ENCODE peak calls at places on chromosomes 3 and 15, in four cellular contexts. B is GM12878, J is HepG2, L is K562. S is an unnamed sample.

GRCh38 chr3:120348981-120349818 is at the start of gene LRRC58:
- DNase-seq in B (peak; percentile 56), J (peak; percentile 81), L (peak; percentile 80), S (peak; percentile 82)

GRCh38 chr3:159765025-159765859 is 223.4 kb upstream of the IL12A start:
- DNase-seq in B (no peak), J (no peak), L (no peak), S (peak; percentile 86)

GRCh38 chr3:9934235-9934621 is 594 bp downstream of the CRELD1 start:
- DNase-seq in B (no peak), J (no peak), L (peak; percentile 61), S (no peak)

GRCh38 chr3:132972333-132972732 is 65.9 kb upstream of the TMEM108 start:
- DNase-seq in B (no peak), J (no peak), L (no peak), S (no peak)

GRCh38 chr3:55491296-55491816 is 4.2 kb upstream of the WNT5A start:
- DNase-seq in B (no peak), J (no peak), L (no peak), S (no peak)

GRCh38 chr3:119403201-119403600 is 60.2 kb downstream of the TMEM39A start:
- DNase-seq in B (no peak), J (no peak), L (no peak), S (no peak)

GRCh38 chr3:127042634-127043033 is 59.7 kb downstream of the PLXNA1 start:
- DNase-seq in B (no peak), J (no peak), L (no peak), S (no peak)

GRCh38 chr15:26235148-26235769 is 372.1 kb upstream of the ATP10A start:
- DNase-seq in B (no peak), J (no peak), L (no peak), S (no peak)

GRCh38 chr15:95259965-95260364 is 1028.6 kb downstream of the MCTP2 start:
- DNase-seq in B (no peak), J (no peak), L (peak; percentile 35), S (no peak)

GRCh38 chr3:193347507-193348501 is 30.7 kb downstream of the ATP13A5 start:
- DNase-seq in B (no peak), J (no peak), L (no peak), S (no peak)

GRCh38 chr3:185820973-185821758 is 3.7 kb downstream of the IGF2BP2 start:
- DNase-seq in B (no peak), J (peak; percentile 53), L (no peak), S (peak; percentile 47)

GRCh38 chr3:45628746-45629145 is 34.2 kb downstream of the LIMD1 start:
- DNase-seq in B (no peak), J (no peak), L (no peak), S (no peak)
- TF ChIP-seq CHD4 in B (no peak), J (no peak), L (no peak), S (no peak)

GRCh38 chr15:58626378-58626777 is 123.1 kb downstream of the ADAM10 start:
- DNase-seq in B (no peak), J (peak; percentile 57), L (no peak), S (no peak)

GRCh38 chr15:58629625-58630024 is 119.9 kb downstream of the ADAM10 start:
- DNase-seq in B (no peak), J (no peak), L (no peak), S (no peak)

GRCh38 chr15:58627706-58628105 is 121.8 kb downstream of the ADAM10 start:
- DNase-seq in B (no peak), J (no peak), L (no peak), S (no peak)

GRCh38 chr15:58627046-58627445 is 122.5 kb downstream of the ADAM10 start:
- DNase-seq in B (no peak), J (no peak), L (no peak), S (no peak)

GRCh38 chr15:58628206-58629057 is 121.1 kb downstream of the ADAM10 start:
- DNase-seq in B (peak; percentile 9), J (no peak), L (no peak), S (no peak)
- TF ChIP-seq USF2 in B (no peak), J (no peak), L (no peak), S (no peak)

GRCh38 chr15:78090422-78090821 is 1.9 kb upstream of the SH2D7 start:
- DNase-seq in B (no peak), J (no peak), L (no peak), S (no peak)
- TF ChIP-seq CHD4 in B (no peak), J (no peak), L (no peak), S (no peak)

GRCh38 chr3:179452872-179453271 is 1.6 kb upstream of the GNB4 start:
- DNase-seq in B (no peak), J (no peak), L (no peak), S (no peak)

GRCh38 chr3:179451335-179452165 is at the start of gene GNB4:
- DNase-seq in B (no peak), J (no peak), L (peak; percentile 82), S (peak; percentile 75)

GRCh38 chr3:179453967-179454366 is 2.7 kb upstream of the GNB4 start:
- DNase-seq in B (no peak), J (no peak), L (no peak), S (no peak)

GRCh38 chr3:179450901-179451334 is 352 bp downstream of the GNB4 start:
- DNase-seq in B (no peak), J (no peak), L (peak; percentile 65), S (peak; percentile 8)

GRCh38 chr3:179452166-179452544 is 885 bp upstream of the GNB4 start:
- DNase-seq in B (no peak), J (no peak), L (no peak), S (no peak)
- TF ChIP-seq USF2 in B (no peak), J (no peak), L (no peak), S (no peak)

DNA sequence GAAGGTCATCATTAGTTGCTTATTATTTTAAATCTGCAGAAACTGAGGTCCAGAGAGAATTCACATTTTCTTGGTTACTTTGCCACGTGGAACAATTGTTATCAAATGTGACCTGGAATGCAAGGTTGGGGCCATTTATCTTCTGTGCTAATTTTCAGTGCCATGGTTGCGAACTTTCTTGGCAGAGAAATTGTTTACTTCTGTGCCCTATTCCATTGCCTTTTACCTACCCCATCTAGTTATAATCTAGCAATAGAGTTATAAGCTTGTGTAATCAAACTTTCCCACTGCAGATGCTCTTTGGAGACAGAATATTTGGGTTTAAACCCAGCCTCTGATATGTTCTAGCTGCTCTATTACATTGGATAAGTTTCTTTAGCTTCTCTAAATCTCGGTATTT is 242.9 kb downstream of the LPP start:
- DNase-seq in B (no peak), J (no peak), L (no peak), S (no peak)
- TF ChIP-seq CHD4 in B (no peak), J (no peak), L (no peak), S (no peak)

GRCh38 chr3:78642471-78642870 is 1125.3 kb downstream of the ROBO1 start:
- DNase-seq in B (no peak), J (no peak), L (no peak), S (no peak)

GRCh38 chr3:78644847-78645246 is 1123.0 kb downstream of the ROBO1 start:
- DNase-seq in B (no peak), J (no peak), L (no peak), S (no peak)

GRCh38 chr3:78647735-78648134 is 1120.1 kb downstream of the ROBO1 start:
- DNase-seq in B (no peak), J (no peak), L (no peak), S (no peak)

GRCh38 chr3:78641703-78642102 is 1126.1 kb downstream of the ROBO1 start:
- DNase-seq in B (no peak), J (no peak), L (no peak), S (no peak)

DNA sequence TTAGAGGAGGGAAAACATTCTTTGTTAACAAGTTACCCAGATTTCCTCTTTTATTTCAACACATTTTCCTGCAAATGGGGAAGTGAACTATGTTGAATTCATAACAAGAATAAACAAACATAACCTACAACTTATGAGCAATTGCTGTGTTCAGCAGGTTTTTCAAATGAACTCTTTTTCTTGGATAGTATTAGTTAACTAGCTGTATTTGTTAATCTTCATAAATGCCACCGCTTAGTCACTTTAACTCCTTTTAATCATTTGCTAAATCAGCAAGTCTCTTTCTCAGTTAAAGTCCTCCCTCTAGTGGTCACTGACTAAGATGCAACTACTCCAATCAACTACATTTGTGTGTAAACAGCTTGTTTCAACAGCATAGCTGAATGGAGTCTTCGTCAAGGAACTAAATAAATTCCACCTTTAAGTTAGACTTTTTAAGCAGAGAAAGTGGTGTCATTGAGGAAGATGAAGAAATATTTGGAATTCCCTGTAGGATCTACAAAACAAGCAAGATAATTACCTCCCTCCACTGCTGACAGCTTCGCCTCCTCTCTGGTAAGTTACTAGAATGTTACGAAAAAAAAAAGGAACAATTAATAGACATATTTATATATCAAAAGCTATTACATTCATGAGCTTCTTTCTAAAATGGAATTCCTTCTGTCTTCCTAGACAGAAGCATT is 1122.0 kb downstream of the ROBO1 start:
- DNase-seq in B (peak; percentile 39), J (peak; percentile 78), L (peak; percentile 32), S (peak; percentile 79)
- TF ChIP-seq USF2 in B (no peak), J (no peak), L (no peak), S (no peak)

DNA sequence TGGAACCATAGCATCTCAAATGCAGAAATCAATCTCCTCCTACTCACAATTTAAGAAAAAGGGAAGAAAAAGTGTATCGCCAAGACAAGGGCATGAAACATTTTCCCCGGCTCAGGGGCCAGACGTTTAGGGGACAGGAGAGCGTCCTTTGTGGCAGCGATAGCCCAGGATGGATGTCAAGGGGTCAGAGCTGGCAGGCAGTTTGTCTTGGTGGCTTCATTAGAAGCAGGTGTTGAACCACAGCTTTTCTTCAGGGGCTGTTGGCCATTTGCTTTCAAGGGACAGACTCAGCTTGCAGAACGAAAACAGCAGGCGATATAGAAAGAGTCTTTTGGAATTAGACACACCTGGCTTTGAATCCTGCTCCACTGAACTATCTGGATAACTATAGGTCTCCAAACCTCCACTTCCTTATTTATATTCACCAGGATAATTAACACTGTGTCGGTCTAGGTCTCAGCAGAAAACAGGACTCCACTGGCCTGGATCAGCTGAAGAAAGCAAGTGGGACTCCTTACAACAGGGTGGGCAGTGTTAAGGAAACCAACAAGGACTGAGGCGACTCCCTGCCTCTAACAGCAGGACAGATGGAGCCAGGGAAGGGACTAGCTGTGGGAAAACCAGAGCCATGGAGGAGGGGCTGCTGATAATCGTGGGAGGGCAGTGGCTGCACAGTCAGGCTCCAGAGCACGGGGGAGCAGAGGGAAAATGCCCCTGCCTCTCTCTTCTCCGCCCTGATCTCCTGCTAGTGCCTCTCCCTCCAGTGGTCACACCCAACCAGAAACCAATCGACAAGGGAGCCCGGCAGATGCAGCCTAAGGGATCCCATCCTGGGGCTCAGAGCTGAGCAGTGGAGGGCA is 123.6 kb downstream of the LIPC start:
- DNase-seq in B (no peak), J (no peak), L (peak; percentile 41), S (no peak)
- TF ChIP-seq CHD4 in B (no peak), J (no peak), L (no peak), S (no peak)

GRCh38 chr3:112813016-112813415 is 33.6 kb downstream of the CD200R1L start:
- DNase-seq in B (no peak), J (no peak), L (no peak), S (no peak)
- TF ChIP-seq USF2 in B (no peak), J (no peak), L (no peak), S (no peak)